ENCODE peak calls at places on chromosomes 12 and 14, in five cellular contexts. H is substantia nigra, E is breast epithelium, L is A549, M is lower lobe of right lung. D is an unnamed sample.

GRCh38 chr12:56634242-56634836 is 4.2 kb upstream of the BAZ2A start:
- DNase-seq in M (peak), E (peak), H (no peak), L (peak), D (no peak)

GRCh38 chr14:66662374-66662773 is 154.4 kb downstream of the GPHN start:
- DNase-seq in M (no peak), H (no peak), L (peak), E (no peak), D (no peak)

GRCh38 chr14:75254901-75255300 is 23.7 kb upstream of the FOS start:
- DNase-seq in L (no peak), M (no peak), H (no peak), E (peak), D (no peak)

GRCh38 chr12:123949118-123949774 is 23.4 kb downstream of the CCDC92 start:
- DNase-seq in E (no peak), L (no peak), M (no peak), H (no peak), D (no peak)

GRCh38 chr14:104548802-104549535 is 30.6 kb upstream of the C14orf180 start:
- DNase-seq in M (no peak), H (no peak), E (no peak), L (no peak), D (no peak)

GRCh38 chr12:10849425-10849878 is at the start of gene PRR4:
- DNase-seq in L (no peak), M (no peak), H (no peak), E (no peak), D (no peak)

GRCh38 chr14:56359245-56359644 is 220.4 kb upstream of the TMEM260 start:
- DNase-seq in L (no peak), E (no peak), M (no peak), H (no peak), D (no peak)

GRCh38 chr14:91897121-91897701 is 29.9 kb upstream of the TC2N start:
- DNase-seq in L (peak), M (peak), E (peak), H (peak), D (no peak)

GRCh38 chr12:49873361-49873934 is 30.3 kb downstream of the FAIM2 start:
- DNase-seq in M (no peak), L (no peak), E (no peak), H (peak), D (no peak)

DNA sequence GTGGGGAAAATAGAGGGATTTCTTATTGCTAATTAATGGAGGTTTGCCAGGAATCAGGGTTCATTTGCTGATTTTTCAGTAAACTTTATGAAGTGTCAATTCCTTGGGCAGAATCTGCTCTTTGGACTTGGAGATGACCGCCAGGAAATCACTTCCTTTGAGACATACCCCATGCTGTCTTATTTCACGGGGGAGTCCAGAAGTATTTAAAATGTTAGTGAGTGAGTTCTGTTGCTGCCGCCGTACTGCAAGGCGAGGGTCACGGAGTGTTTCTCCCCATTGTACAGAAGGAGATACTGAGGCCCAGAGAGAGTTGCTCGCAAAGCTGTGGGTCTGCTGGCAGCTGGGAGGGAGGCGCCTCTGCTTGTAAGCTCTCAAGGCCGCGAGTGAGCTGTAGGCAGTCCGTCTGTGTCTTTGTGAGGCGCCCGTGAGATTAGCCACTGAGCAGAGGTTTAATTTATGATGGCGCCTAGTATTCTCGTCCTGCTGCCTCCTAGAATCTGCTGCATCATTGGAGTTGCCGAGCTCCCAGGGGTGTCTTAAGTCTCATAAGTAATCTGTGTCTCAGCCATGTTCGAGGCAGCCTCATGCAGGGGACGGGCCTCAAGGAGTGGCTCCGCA is 88.2 kb downstream of the TSPAN9 start:
- DNase-seq in M (no peak), E (no peak), H (no peak), L (no peak), D (no peak)
- H3K27ac ChIP-seq in M (no peak), E (no peak), H (no peak), L (no peak), D (no peak)

DNA sequence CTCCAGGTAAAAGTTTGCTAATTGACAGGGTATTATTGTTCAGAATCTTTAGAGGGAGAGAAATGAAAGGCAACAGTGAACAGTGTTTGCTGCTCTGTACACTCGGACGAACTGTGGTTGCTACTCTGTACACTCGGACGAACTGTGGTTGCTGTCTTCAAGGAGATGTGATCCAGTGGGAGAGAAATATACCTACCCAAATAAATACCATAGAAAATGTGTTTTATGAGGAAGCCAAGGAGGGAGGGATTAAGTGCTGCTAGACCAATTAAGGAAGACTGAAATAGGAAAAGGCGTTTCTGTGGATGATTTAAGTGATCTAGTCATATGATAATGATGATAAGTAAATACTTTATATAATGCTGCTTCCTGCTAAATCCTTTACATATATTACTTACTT is 2.7 kb downstream of the STK38L start:
- DNase-seq in E (no peak), L (no peak), M (no peak), H (no peak), D (no peak)
- H3K27ac ChIP-seq in E (no peak), L (no peak), M (no peak), H (no peak), D (peak)

GRCh38 chr12:106299193-106299794 is 3.2 kb upstream of the TCP11L2 start:
- DNase-seq in H (no peak), E (no peak), L (no peak), M (no peak), D (no peak)
- H3K27ac ChIP-seq in H (peak), E (no peak), L (no peak), M (peak), D (no peak)

GRCh38 chr12:111424793-111425251 is 19.1 kb downstream of the SH2B3 start:
- DNase-seq in L (no peak), M (no peak), H (no peak), E (no peak), D (no peak)
- H3K27ac ChIP-seq in L (peak), M (peak), H (no peak), E (no peak), D (no peak)

DNA sequence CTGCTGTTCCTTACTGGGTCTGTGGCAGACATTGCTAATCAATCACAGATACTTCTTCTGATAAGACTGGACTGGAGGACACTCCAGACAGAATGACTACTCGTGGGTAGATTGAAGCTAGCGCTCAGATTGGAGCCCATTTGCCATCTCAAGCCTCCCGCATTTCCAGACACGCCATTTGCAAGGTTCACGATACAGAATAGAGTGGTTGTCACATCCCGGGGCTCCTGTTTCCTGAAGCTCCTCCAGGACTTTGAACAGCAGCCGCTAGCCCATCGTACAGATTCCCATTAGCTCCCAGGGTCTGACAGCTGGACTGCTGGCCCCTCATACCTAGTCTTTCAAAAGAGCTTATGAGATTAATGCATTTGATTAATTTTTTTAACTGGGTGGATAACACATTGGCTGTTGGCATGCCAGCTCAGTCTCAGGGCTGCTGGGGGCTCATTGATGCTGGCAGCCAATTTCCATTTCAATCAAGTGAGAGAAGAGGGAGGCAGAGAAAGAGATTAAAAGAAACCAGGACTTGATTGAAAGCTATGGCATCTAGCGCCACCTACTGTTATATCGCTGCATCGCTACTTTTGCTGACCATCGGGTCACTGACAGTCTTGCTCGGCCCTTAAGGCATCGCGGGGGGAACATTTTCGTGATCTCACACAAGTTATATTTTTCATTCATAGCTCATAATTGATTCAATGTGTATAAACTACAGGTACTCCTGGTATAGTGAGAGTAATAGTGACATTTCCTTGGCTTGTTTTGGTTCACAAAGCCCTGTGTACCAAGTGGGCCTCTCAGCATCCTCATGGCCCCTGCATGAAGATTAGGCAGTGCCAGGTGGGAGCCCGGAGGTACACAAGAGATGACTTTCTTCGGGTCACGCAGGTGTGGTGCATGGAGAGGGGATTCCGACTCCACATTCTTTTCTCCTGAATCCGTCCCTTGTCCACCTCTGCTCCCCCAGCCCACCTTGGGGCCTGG is 78.6 kb downstream of the CCDC60 start:
- DNase-seq in E (no peak), L (peak), M (no peak), H (peak), D (peak)
- H3K27ac ChIP-seq in E (no peak), L (no peak), M (no peak), H (no peak), D (peak)

DNA sequence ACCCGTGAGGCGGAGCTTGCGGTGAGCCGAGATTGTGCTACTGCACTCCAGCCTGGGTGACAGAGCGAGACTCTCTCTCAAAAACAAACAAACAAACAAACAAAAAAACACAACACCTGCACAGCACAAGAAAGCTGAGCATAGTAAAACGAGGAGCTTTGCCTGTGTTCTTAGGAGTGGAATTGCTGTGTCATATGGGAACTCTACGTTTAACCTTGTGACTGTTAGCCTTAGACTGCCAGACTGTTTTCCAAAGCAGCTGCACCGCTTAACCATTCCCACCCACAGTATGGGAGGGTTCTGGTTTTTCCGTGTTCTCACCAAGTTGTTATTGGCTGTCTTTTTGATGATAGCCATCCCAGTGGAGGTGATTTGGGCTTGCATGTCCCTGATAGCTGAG is 9.1 kb downstream of the WNT5B start:
- DNase-seq in E (no peak), H (no peak), M (no peak), L (no peak), D (no peak)
- H3K27ac ChIP-seq in E (no peak), H (no peak), M (no peak), L (no peak), D (peak)

D was measured in esophagus muscularis mucosa.